ENCODE peak calls at places on chromosome 4, in seven cellular contexts. G is esophagus squamous epithelium, V is PC-3, D is dorsolateral prefrontal cortex, Y is bronchial epithelial cell, K is MM.1S, N is sigmoid colon. A is an unnamed sample.

GRCh38 chr4:148442830-148443549 is 776 bp upstream of the NR3C2 start:
- DNase-seq in G (no peak), V (no peak), D (peak; percentile 43), Y (no peak), K (no peak), N (peak; percentile 75), A (no peak)

GRCh38 chr4:2691952-2692435 is 64.1 kb downstream of the TNIP2 start:
- DNase-seq in G (no peak), V (no peak), D (no peak), Y (no peak), K (no peak), N (no peak), A (no peak)

GRCh38 chr4:45100936-45101818 is 374.8 kb upstream of the GNPDA2 start:
- DNase-seq in G (no peak), V (no peak), D (no peak), Y (no peak), K (no peak), N (no peak), A (no peak)

GRCh38 chr4:163875327-163875726 is 380.8 kb downstream of the TMA16 start:
- DNase-seq in G (no peak), V (no peak), D (no peak), Y (peak; percentile 89), K (no peak), N (no peak), A (no peak)

GRCh38 chr4:143337600-143338287 is 1.1 kb downstream of the GAB1 start:
- DNase-seq in G (no peak), V (peak; percentile 37), D (peak; percentile 73), Y (no peak), K (peak; percentile 61), N (peak; percentile 71), A (no peak)

GRCh38 chr4:19278665-19279064 is 973.0 kb upstream of the SLIT2 start:
- DNase-seq in G (no peak), V (no peak), D (no peak), Y (no peak), K (no peak), N (no peak), A (no peak)

GRCh38 chr4:67700119-67700873 is 659 bp downstream of the UBA6 start:
- DNase-seq in G (no peak), V (peak; percentile 52), D (no peak), Y (peak; percentile 66), K (peak; percentile 78), N (no peak), A (no peak)

GRCh38 chr4:188254211-188254610 is 115.0 kb downstream of the TRIML1 start:
- DNase-seq in G (no peak), V (no peak), D (no peak), Y (peak; percentile 12), K (no peak), N (no peak), A (no peak)

GRCh38 chr4:169203891-169204290 is 66.9 kb downstream of the SH3RF1 start:
- DNase-seq in G (no peak), V (no peak), D (no peak), Y (no peak), K (no peak), N (no peak), A (no peak)

GRCh38 chr4:6464842-6465588 is 7.4 kb downstream of the PPP2R2C start:
- DNase-seq in G (no peak), V (peak; percentile 48), D (peak; percentile 18), Y (no peak), K (no peak), N (peak; percentile 36), A (no peak)

GRCh38 chr4:48400416-48400815 is 59.1 kb downstream of the SLAIN2 start:
- DNase-seq in G (no peak), V (no peak), D (no peak), Y (no peak), K (no peak), N (no peak), A (no peak)

GRCh38 chr4:139934336-139934735 is 219.6 kb downstream of the MAML3 start:
- DNase-seq in G (no peak), V (no peak), D (no peak), Y (peak; percentile 16), K (no peak), N (no peak), A (no peak)

GRCh38 chr4:128974203-128974602 is 119.1 kb downstream of the SCLT1 start:
- DNase-seq in G (no peak), V (no peak), D (no peak), Y (no peak), K (no peak), N (no peak), A (no peak)

GRCh38 chr4:52144303-52144849 is 93.3 kb downstream of the SPATA18 start:
- DNase-seq in G (no peak), V (no peak), D (no peak), Y (no peak), K (no peak), N (no peak), A (no peak)

GRCh38 chr4:112966701-112967100 is 82.8 kb upstream of the ANK2 start:
- DNase-seq in G (no peak), V (no peak), D (no peak), Y (no peak), K (no peak), N (no peak), A (no peak)

GRCh38 chr4:16029329-16029728 is 54.5 kb downstream of the PROM1 start:
- DNase-seq in G (no peak), V (no peak), D (no peak), Y (no peak), K (no peak), N (no peak), A (no peak)

GRCh38 chr4:5037553-5038551 is 13.4 kb upstream of the STK32B start:
- DNase-seq in G (no peak), V (peak; percentile 94), D (no peak), Y (peak; percentile 92), K (no peak), N (no peak), A (no peak)

GRCh38 chr4:13706130-13706529 is 78.6 kb upstream of the BOD1L1 start:
- DNase-seq in G (no peak), V (no peak), D (no peak), Y (peak; percentile 86), K (no peak), N (no peak), A (peak; percentile 44)

GRCh38 chr4:103754844-103755243 is 35.1 kb upstream of the TACR3 start:
- DNase-seq in G (no peak), V (peak; percentile 13), D (no peak), Y (peak; percentile 94), K (no peak), N (no peak), A (no peak)

GRCh38 chr4:103757631-103758030 is 37.8 kb upstream of the TACR3 start:
- DNase-seq in G (no peak), V (no peak), D (no peak), Y (no peak), K (peak; percentile 13), N (no peak), A (no peak)

GRCh38 chr4:103756736-103757135 is 37.0 kb upstream of the TACR3 start:
- DNase-seq in G (no peak), V (no peak), D (no peak), Y (no peak), K (no peak), N (no peak), A (no peak)

GRCh38 chr4:103753868-103754653 is 34.3 kb upstream of the TACR3 start:
- DNase-seq in G (no peak), V (no peak), D (no peak), Y (no peak), K (no peak), N (no peak), A (no peak)
- TF ChIP-seq CTCF in G (no peak), V (no peak), D (no peak), Y (no peak), K (no peak), N (no peak), A (no peak)

DNA sequence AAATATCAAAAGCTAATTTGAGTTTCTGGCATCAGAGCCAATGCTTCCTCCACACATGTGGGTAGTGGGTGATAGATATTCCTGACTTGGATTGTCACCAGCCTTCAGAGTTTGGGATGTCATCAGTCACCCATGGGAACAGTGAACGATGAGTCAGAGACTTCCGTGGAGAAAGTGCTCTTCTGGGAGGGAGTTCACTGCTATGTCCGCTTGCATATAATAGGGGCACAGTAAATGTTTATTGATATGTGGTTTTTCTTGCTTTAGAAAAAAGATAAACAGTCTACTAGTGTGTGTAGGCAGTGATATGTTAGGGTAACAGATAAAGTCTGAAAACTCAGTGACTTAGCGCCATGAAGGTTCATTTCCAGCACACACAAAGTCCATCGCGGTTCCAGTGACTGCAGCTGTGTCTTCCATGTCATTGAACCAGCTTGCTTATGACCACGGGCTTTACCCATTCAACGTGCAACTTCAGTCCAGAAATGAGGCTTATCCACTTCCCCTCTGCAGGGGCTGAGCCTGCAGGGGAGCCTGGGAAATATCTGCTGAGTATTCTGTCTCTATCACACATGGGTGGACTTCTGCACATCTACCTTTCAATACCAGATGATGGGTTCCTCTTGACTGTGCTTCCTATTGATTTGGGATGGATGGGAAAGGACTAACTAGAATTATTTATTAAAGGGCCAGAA is 87.7 kb upstream of the WWC2 start:
- DNase-seq in G (no peak), V (peak; percentile 29), D (no peak), Y (no peak), K (no peak), N (no peak), A (no peak)
- H3K27me3 ChIP-seq in G (no peaks in the 10 kb centered on the region), V (peaks cover 32% of the 10 kb centered on the region), D (no peaks in the 10 kb centered on the region), Y (peaks cover 5% of the 10 kb centered on the region), K (no peaks in the 10 kb centered on the region), N (no peaks in the 10 kb centered on the region), A (peaks cover 19% of the 10 kb centered on the region)

GRCh38 chr4:17512973-17513665 is 1.2 kb upstream of the QDPR start:
- DNase-seq in G (no peak), V (no peak), D (no peak), Y (peak; percentile 92), K (no peak), N (no peak), A (no peak)
- TF ChIP-seq CTCF in G (no peak), V (no peak), D (no peak), Y (no peak), K (no peak), N (no peak), A (no peak)

GRCh38 chr4:186708554-186708953 is 15.1 kb downstream of the FAT1 start:
- DNase-seq in G (no peak), V (no peak), D (no peak), Y (no peak), K (no peak), N (no peak), A (no peak)

GRCh38 chr4:186710521-186711119 is 13.0 kb downstream of the FAT1 start:
- DNase-seq in G (no peak), V (no peak), D (no peak), Y (no peak), K (no peak), N (no peak), A (no peak)

GRCh38 chr4:186707574-186707973 is 16.1 kb downstream of the FAT1 start:
- DNase-seq in G (no peak), V (no peak), D (no peak), Y (no peak), K (no peak), N (no peak), A (no peak)

GRCh38 chr4:186709509-186709908 is 14.1 kb downstream of the FAT1 start:
- DNase-seq in G (no peak), V (no peak), D (no peak), Y (no peak), K (no peak), N (peak; percentile 89), A (no peak)

DNA sequence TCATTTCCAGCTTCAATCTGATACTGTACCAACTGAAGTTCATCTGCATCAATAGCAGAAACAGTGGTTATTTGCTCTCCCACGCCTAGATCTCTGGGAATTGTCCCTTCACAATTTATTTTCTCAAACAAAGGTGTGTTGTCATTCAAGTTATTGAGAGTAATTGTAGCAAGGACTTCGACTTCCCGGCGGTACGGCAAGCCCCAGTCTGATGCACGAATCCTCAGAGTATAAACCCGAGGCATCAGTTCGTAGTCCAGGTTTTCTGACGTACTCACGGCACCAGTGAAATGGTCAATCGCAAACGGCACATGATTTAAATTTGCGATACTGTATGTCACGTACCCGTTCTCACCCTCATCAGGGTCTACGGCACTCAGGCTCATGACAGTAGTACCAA is 15.7 kb downstream of the FAT1 start:
- DNase-seq in G (no peak), V (no peak), D (no peak), Y (no peak), K (no peak), N (no peak), A (no peak)
- H3K27me3 ChIP-seq in G (no peaks in the 10 kb centered on the region), V (no peaks in the 10 kb centered on the region), D (no peaks in the 10 kb centered on the region), Y (no peaks in the 10 kb centered on the region), K (no peaks in the 10 kb centered on the region), N (no peaks in the 10 kb centered on the region), A (no peaks in the 10 kb centered on the region)

A was measured in breast epithelium.